ENCODE peak calls at places on chromosomes 3 and 15, in four cellular contexts. A is fibroblast of pulmonary artery, L is HFFc6, Y is brain microvascular endothelial cell. R is an unnamed sample.

GRCh38 chr3:36542186-36542585 is 161.9 kb downstream of the STAC start:
- DNase-seq in A (no peak), L (no peak), Y (peak), R (no peak)

GRCh38 chr15:60397772-60398445 is at the start of gene ANXA2:
- DNase-seq in L (peak), Y (peak), A (peak), R (peak)

GRCh38 chr3:157127831-157128767 is 31.8 kb downstream of the CCNL1 start:
- DNase-seq in L (peak), A (peak), Y (peak), R (peak)

GRCh38 chr3:64691051-64691450 is 3.3 kb upstream of the ADAMTS9 start:
- DNase-seq in A (peak), L (no peak), Y (no peak), R (no peak)

GRCh38 chr3:172546628-172547214 is 23.5 kb upstream of the TNFSF10 start:
- DNase-seq in A (no peak), L (no peak), Y (no peak), R (no peak)

GRCh38 chr15:85741021-85741421 is 53.7 kb downstream of the KLHL25 start:
- DNase-seq in Y (no peak), A (no peak), L (no peak), R (no peak)

GRCh38 chr15:62391565-62392262 is 226.6 kb upstream of the C2CD4B start:
- DNase-seq in Y (no peak), L (peak), A (peak), R (peak)

GRCh38 chr3:195587406-195587805 is 3.7 kb upstream of the APOD start:
- DNase-seq in Y (no peak), A (no peak), L (no peak), R (no peak)

GRCh38 chr15:69279636-69280035 is 19.1 kb upstream of the PAQR5 start:
- DNase-seq in A (no peak), L (no peak), Y (no peak), R (no peak)

GRCh38 chr15:56464893-56465520 is at the start of gene MNS1:
- DNase-seq in L (peak), A (peak), Y (peak), R (peak)

GRCh38 chr15:56732881-56733130 is 503 bp downstream of the ZNF280D start:
- DNase-seq in L (no peak), Y (peak), A (no peak), R (no peak)

GRCh38 chr3:151873433-151873832 is at the start of gene SUCNR1:
- DNase-seq in L (no peak), Y (no peak), A (no peak), R (no peak)

GRCh38 chr15:100788080-100788730 is 91.4 kb upstream of the ALDH1A3 start:
- DNase-seq in Y (no peak), A (no peak), L (no peak), R (no peak)

GRCh38 chr15:83973816-83974215 is 261.8 kb upstream of the GOLGA6L4 start:
- DNase-seq in Y (no peak), L (no peak), A (peak), R (peak)

GRCh38 chr3:42658091-42658770 is 4.7 kb downstream of the ZBTB47 start:
- DNase-seq in Y (no peak), L (no peak), A (no peak), R (no peak)

GRCh38 chr3:23329471-23329870 is 126.3 kb downstream of the UBE2E2 start:
- DNase-seq in L (no peak), A (no peak), Y (no peak), R (no peak)

GRCh38 chr15:90529369-90530249 is at the start of gene CRTC3:
- DNase-seq in A (peak), Y (peak), L (peak), R (peak)

GRCh38 chr3:81643721-81644120 is 117.7 kb downstream of the GBE1 start:
- DNase-seq in A (peak), L (peak), Y (peak), R (peak)

GRCh38 chr15:98120561-98120960 is 160.1 kb downstream of the ARRDC4 start:
- DNase-seq in Y (no peak), L (no peak), A (no peak), R (peak)

GRCh38 chr15:45431502-45431901 is 53.2 kb upstream of the GATM start:
- DNase-seq in Y (no peak), L (no peak), A (no peak), R (no peak)

GRCh38 chr3:12522721-12523120 is 22.6 kb downstream of the MKRN2OS start:
- DNase-seq in Y (no peak), A (no peak), L (no peak), R (no peak)

GRCh38 chr15:34876640-34877039 is 81.3 kb upstream of the ACTC1 start:
- DNase-seq in L (no peak), A (no peak), Y (no peak), R (no peak)

GRCh38 chr3:126394179-126394976 is at the start of gene CFAP100:
- DNase-seq in L (no peak), A (peak), Y (peak), R (peak)

GRCh38 chr3:159726231-159726964 is 262.2 kb upstream of the IL12A start:
- DNase-seq in L (peak), Y (peak), A (peak), R (peak)

GRCh38 chr3:115186351-115187148 is 39.5 kb upstream of the ZBTB20 start:
- DNase-seq in A (no peak), Y (no peak), L (no peak), R (no peak)

DNA sequence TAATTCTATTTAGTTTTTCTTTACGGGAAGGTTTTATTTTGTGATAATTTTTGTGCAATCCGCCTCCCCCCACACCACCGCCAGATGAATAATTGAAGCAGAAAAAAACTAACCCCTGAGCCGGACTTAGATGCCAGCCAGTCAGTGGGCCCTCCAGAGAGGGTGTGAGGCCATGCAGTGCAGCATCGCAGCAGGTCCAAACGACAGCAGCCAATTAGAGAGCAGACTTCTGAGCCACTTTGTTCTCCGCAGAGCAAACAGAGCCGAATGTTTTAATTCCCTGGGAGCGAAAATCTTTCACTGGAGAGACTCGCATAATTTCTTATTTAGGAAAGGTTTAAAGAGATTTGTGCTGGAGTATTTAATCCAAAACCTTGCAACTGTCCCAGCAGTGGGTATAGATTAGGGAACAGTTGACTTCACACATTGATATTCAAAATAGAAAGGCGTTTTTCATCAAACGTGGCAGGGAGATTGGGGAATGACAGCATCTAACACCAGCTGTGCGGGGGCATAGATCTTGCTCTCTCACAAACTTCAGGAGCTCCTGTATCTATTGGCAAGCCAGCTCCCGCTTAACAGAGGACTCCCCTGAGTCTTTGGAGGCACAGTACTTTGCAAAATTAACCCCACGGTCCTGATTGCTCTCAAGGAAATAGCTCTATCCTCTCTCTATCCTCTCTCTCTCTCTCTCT is 168.1 kb downstream of the MEX3B start:
- DNase-seq in A (no peak), L (no peak), Y (no peak), R (no peak)
- TF ChIP-seq CTCF in A (no peak), L (no peak), Y (no peak), R (no peak)

GRCh38 chr3:87082806-87083440 is 92.0 kb upstream of the VGLL3 start:
- DNase-seq in A (peak), Y (peak), L (peak), R (peak)
- TF ChIP-seq CTCF in A (peak), Y (peak), L (peak), R (peak)

GRCh38 chr15:70873232-70874054 is 18.8 kb downstream of the THAP10 start:
- DNase-seq in Y (no peak), L (no peak), A (no peak), R (no peak)

GRCh38 chr15:70876683-70877082 is 15.6 kb downstream of the THAP10 start:
- DNase-seq in Y (no peak), A (no peak), L (no peak), R (no peak)

GRCh38 chr15:70876011-70876410 is 16.2 kb downstream of the THAP10 start:
- DNase-seq in A (no peak), Y (no peak), L (no peak), R (no peak)

GRCh38 chr15:70879386-70879785 is 12.8 kb downstream of the THAP10 start:
- DNase-seq in L (peak), A (peak), Y (no peak), R (no peak)

GRCh38 chr15:70875001-70875782 is 17.0 kb downstream of the THAP10 start:
- DNase-seq in A (peak), Y (no peak), L (peak), R (peak)
- TF ChIP-seq CTCF in A (peak), Y (peak), L (peak), R (peak)

DNA sequence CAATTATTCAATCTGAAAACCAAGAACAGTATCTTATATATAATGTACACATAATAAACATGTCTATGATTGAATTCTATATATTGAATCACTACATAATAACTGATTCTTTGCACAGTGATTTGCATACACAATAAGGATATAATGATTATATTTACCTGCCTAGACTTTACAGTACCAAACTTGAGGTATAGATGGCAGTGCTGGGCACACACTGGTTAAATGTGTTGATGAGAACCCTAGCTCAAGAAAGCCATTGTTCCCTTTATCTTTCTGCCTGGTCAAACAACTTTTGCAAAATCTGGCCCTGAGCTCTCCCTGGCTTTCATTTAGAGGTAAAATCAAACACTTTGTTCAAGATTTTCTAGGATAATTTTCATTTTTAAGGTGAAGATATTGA is 697.7 kb downstream of the TUSC7 start:
- DNase-seq in A (peak), Y (peak), L (no peak), R (no peak)
- TF ChIP-seq CTCF in A (peak), Y (peak), L (peak), R (peak)

DNA sequence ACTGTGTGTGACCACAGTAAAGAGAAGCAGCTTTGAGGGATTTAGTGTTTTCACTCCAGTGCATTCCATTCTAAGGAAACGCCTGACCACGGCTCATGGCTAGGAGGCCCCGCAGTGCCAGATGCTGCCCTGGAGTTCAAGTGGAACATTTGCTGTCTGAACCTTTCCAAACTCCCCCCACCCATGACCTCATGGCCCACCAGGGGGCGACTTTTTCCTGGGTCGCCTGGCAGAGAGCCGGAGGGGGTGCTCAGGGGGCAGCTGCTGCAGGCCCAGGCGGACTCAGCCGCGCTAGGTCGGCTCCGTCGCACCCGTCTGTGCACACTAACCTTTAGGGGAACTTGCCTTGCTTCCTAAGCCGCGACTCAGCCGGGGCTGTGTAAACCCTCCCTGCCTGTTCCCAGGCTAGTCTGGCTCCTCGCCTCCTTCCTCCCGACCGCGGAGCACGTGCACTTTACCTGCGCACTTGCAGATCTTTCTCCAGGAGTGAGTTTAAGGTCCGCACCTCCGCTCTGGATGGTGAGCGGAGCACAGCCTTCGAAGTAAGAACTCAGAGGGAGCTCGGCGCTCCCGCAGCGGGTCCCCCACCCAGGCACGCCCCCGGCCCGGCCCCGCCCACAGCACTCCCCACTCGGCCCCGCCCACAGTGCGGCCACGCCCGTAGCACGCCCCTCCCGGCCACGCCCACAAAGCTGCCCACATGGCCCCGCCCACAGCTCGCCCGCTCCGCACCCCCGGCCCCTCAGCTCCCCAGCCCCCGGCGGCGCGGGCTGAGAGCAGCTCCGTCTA is at the start of gene OCA2:
- DNase-seq in Y (no peak), A (peak), L (no peak), R (peak)
- TF ChIP-seq CTCF in Y (peak), A (peak), L (peak), R (peak)

GRCh38 chr3:127448161-127448561 is 142.4 kb downstream of the TPRA1 start:
- DNase-seq in A (no peak), L (no peak), Y (no peak), R (no peak)

GRCh38 chr3:127444761-127445160 is 145.8 kb downstream of the TPRA1 start:
- DNase-seq in A (no peak), Y (no peak), L (no peak), R (no peak)

GRCh38 chr3:127446756-127447155 is 143.8 kb downstream of the TPRA1 start:
- DNase-seq in A (no peak), L (no peak), Y (no peak), R (no peak)

GRCh38 chr3:127443581-127444375 is 146.8 kb downstream of the TPRA1 start:
- DNase-seq in L (no peak), A (no peak), Y (no peak), R (no peak)

DNA sequence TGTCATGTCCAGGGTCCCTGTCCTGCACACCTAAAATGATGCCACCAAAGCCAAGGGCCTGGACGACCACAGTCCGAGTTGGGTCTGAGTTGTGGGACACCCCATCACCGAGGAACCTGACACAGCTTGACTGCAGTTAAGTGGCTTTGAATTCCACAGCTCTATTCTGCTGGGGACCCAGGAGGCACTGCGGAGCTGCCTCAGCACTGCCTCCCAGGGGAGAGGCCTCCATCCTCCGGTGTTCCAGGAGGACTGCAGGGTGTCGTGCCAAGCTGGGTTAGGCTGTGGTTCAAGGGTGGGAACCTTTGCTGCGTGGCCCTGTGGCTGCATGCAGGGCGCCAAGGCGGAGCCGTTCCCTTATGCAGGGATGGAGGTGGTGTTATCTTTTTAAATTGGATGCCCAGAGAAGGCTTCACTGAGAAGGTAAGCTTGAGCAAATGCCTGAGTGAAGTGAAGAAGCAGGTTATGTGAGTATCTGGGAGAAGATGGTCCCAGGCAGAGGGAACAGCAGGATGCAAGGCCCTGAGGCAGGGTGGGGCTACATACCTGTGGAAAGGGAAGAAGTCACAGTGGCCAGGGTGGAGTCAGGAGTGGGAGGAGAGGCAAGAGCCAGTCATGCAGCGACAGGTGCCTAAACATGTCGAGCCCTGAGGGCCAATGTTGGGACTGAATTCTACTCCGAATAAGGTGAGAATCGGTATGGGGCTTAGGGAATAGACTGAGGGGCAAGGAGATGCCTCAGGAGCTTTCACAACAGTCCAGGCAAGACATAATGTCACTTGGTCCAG is 144.8 kb downstream of the TPRA1 start:
- DNase-seq in L (no peak), Y (no peak), A (no peak), R (no peak)
- TF ChIP-seq CTCF in L (no peak), Y (no peak), A (no peak), R (no peak)

GRCh38 chr3:59143447-59143846 is 93.6 kb upstream of the CFAP20DC start:
- DNase-seq in A (peak), L (no peak), Y (peak), R (no peak)
- TF ChIP-seq CTCF in A (no peak), L (peak), Y (peak), R (peak)

DNA sequence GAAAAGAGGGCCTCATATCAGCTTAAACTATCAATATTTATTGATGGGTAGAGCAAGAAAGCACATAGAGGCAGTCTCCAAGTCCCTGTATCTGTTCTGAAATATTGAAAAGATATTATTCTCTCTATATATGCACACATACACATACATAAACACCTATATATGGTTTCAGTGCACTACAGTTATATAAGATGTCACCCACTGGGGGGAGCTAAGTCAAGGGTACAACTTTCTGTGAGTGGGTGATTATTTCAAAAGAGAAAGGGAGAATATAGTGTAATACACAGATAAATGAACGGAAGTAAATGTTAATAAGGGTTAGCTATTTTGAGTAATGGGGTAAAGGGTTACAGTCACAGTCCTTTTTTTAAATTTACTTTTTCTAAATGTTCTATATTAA is 8.8 kb downstream of the SNTN start:
- DNase-seq in A (peak), Y (peak), L (no peak), R (no peak)
- TF ChIP-seq CTCF in A (peak), Y (peak), L (peak), R (peak)